ENCODE peak calls at places on chromosome 17, in nine cellular contexts. Z, O, W, H, P, C, A, N and B are unnamed samples.
A peak's percentile ranks its signal among the peaks of the same experiment; 100 is the strongest.

GRCh38 chr17:60102632-60103047 is 23.9 kb upstream of the HEATR6 start:
- DNase-seq in Z (no peak), H (peak; percentile 76), A (no peak), C (no peak), O (no peak), W (no peak), N (peak; percentile 78), P (no peak), B (peak; percentile 20)

GRCh38 chr17:81903896-81904599 is 2.0 kb downstream of the NPB start:
- DNase-seq in C (no peak), P (no peak), Z (no peak), W (no peak), H (no peak), A (no peak), N (no peak), O (no peak), B (no peak)

GRCh38 chr17:61309857-61310256 is 89.8 kb upstream of the TBX2 start:
- DNase-seq in Z (no peak), H (peak; percentile 91), A (no peak), O (no peak), C (no peak), W (no peak), P (no peak), N (no peak), B (no peak)

GRCh38 chr17:42878123-42878880 is 22.3 kb upstream of the G6PC1 start:
- DNase-seq in W (peak; percentile 81), H (no peak), A (no peak), P (peak; percentile 29), O (no peak), C (no peak), N (no peak), Z (no peak), B (no peak)

GRCh38 chr17:47760409-47761140 is 27.5 kb downstream of the TBX21 start:
- DNase-seq in P (no peak), O (no peak), C (no peak), Z (no peak), N (no peak), W (no peak), A (no peak), H (no peak), B (no peak)

GRCh38 chr17:1078831-1079561 is 82.1 kb downstream of the TIMM22 start:
- DNase-seq in P (no peak), O (no peak), A (peak; percentile 51), W (no peak), H (peak; percentile 37), N (no peak), Z (no peak), C (no peak), B (no peak)

GRCh38 chr17:8892338-8892690 is 24.8 kb upstream of the PIK3R6 start:
- DNase-seq in Z (no peak), H (no peak), O (no peak), A (no peak), N (no peak), C (no peak), W (no peak), P (no peak), B (no peak)

GRCh38 chr17:76388966-76389888 is 4.8 kb downstream of the SPHK1 start:
- DNase-seq in C (no peak), N (no peak), W (peak; percentile 57), O (no peak), P (peak; percentile 53), H (no peak), A (no peak), Z (no peak), B (no peak)

GRCh38 chr17:282912-283882 is 69.4 kb downstream of the RPH3AL start:
- DNase-seq in W (no peak), C (no peak), O (peak; percentile 7), H (no peak), P (no peak), A (no peak), Z (no peak), N (peak; percentile 48), B (no peak)

GRCh38 chr17:81976332-81977210 is 858 bp upstream of the ASPSCR1 start:
- DNase-seq in O (no peak), Z (no peak), C (peak; percentile 12), H (no peak), N (no peak), P (peak; percentile 69), A (no peak), W (peak; percentile 69), B (no peak)

GRCh38 chr17:61234102-61234750 is 165.4 kb upstream of the TBX2 start:
- DNase-seq in C (no peak), W (no peak), N (no peak), P (no peak), A (peak; percentile 11), O (no peak), H (no peak), Z (no peak), B (no peak)

GRCh38 chr17:75809631-75810111 is 25.1 kb downstream of the UNK start:
- DNase-seq in A (no peak), P (no peak), W (no peak), N (peak; percentile 74), H (no peak), C (no peak), O (peak; percentile 17), Z (no peak), B (no peak)

GRCh38 chr17:83080641-83081560 is 1.5 kb downstream of the METRNL start:
- DNase-seq in P (peak; percentile 44), O (peak; percentile 53), W (peak; percentile 45), H (peak; percentile 22), Z (no peak), C (peak; percentile 34), A (peak; percentile 33), N (peak; percentile 88), B (no peak)

GRCh38 chr17:83078378-83079339 is 750 bp upstream of the METRNL start:
- DNase-seq in O (peak; percentile 44), C (no peak), H (no peak), N (no peak), P (no peak), A (peak; percentile 21), Z (no peak), W (no peak), B (no peak)

GRCh38 chr17:83081561-83082201 is 2.3 kb downstream of the METRNL start:
- DNase-seq in O (peak; percentile 47), H (peak; percentile 42), N (peak; percentile 86), Z (no peak), P (no peak), A (no peak), C (no peak), W (peak; percentile 49), B (no peak)

GRCh38 chr17:83079340-83079747 is at the start of gene METRNL:
- DNase-seq in P (peak; percentile 78), N (peak; percentile 95), O (peak; percentile 79), Z (no peak), W (peak; percentile 83), A (peak; percentile 88), H (peak; percentile 65), C (peak; percentile 25), B (peak; percentile 34)

DNA sequence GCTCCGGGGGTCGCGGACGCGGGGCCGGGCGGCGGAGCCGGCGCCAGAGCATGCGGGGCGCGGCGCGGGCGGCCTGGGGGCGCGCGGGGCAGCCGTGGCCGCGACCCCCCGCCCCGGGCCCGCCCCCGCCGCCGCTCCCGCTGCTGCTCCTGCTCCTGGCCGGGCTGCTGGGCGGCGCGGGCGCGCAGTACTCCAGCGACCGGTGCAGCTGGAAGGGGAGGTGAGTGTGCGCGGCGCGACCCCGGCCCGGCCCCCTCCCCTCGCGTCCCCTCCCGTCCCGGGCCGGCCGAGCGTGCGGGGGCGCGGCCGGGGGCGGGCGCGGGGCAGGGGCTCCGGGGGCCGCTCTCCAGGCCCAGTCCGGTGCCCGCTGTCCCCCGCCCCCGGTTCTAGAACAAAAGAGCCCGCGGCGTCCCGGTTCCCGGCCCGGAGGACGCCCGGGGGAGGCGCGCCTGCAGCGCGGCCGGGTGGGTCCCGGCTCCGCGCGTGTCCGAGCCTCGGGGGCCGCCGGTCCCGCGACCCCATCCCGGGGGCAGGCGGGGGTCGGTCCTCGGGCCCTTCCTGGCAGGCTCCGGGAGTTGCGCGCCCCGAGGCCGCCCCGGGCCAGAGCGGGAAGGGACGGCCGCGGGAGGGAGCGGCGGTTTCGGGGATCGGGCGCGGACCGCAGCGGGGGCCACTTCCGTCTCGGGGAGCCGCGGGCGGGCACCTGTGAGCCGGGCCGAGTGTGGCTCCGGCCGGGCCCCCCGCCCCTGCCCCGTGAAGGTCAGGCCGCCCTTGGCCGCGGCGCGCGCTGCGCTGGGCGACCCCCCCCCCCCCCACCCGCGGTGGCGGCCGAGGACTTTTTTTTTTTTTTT is 582 bp downstream of the METRNL start:
- DNase-seq in C (no peak), N (no peak), O (no peak), H (no peak), A (peak; percentile 45), W (no peak), P (no peak), Z (no peak), B (no peak)
- H3K27ac ChIP-seq in C (no peak overlapping the region), N (peak overlapping the region; percentile 76), O (peak overlapping the region; percentile 70), H (peak overlapping the region; percentile 77), A (no peak overlapping the region), W (peak overlapping the region; percentile 84), P (peak overlapping the region; percentile 76), Z (peak overlapping the region; percentile 87), B (no peak overlapping the region)

DNA sequence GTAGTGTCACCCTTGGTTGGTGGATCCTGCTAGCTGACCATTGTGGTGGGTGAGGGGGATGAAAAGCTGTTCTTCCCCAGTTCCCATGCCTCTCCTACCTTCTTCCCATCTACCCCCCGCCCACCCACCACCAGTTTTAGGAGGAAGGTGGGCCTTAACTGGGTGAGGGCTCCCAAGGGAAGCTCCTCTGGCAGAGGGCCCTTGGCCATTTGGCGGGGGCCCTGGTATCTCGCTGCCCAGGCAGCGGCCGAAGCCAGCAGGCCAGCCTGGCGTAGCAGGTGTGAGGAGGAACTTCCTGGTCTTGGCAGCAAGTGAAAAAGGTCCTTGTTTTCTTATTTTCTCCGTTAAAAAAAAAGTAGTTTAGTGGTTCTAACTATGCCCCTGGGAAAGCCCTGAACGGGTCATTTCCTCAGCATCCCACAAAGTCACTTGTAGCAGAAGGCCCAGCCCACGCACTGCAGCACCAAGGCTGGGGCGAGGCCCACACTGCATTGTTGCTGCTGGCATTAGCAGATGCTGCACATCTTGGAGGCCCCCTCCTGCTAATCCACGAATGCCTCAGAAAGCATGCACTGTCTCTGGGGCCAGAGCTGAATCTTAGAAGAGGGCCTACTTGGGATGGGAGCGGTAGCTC is 72.5 kb downstream of the MPRIP start:
- DNase-seq in O (no peak), P (no peak), W (no peak), Z (no peak), N (no peak), A (no peak), C (no peak), H (no peak), B (no peak)
- H3K27ac ChIP-seq in O (no peak overlapping the region), P (peak overlapping the region; percentile 28), W (no peak overlapping the region), Z (peak overlapping the region; percentile 29), N (no peak overlapping the region), A (no peak overlapping the region), C (peak overlapping the region; percentile 13), H (no peak overlapping the region), B (peak overlapping the region; percentile 46)

DNA sequence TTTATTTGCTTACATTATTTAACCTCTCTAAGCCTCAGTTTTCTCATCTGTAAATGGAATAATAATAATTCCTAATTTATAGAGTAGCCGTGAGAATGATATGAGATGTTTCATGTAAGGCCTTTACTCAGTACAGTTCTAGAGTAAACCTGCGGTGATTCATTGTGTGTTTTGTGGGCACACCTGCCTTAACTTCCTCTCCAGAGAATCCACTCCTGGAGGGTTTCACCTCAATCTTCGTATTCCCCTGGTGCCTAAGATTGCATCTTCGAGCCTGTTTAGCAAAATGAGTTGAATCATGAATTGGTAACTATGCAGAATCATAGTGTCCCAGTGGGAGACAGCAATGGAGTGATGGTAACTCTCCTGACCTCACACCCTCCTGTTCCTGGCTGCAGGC is 52.3 kb downstream of the DNAH2 start:
- DNase-seq in C (no peak), A (no peak), N (no peak), P (no peak), Z (no peak), W (no peak), O (no peak), H (no peak), B (no peak)
- H3K27ac ChIP-seq in C (no peak overlapping the region), A (no peak overlapping the region), N (no peak overlapping the region), P (no peak overlapping the region), Z (no peak overlapping the region), W (no peak overlapping the region), O (no peak overlapping the region), H (no peak overlapping the region), B (no peak overlapping the region)

GRCh38 chr17:37802712-37803416 is 58.0 kb upstream of the HNF1B start:
- DNase-seq in W (peak; percentile 38), H (peak; percentile 63), O (no peak), P (peak; percentile 17), Z (no peak), N (no peak), A (no peak), C (no peak), B (no peak)
- H3K27ac ChIP-seq in W (no peak overlapping the region), H (no peak overlapping the region), O (no peak overlapping the region), P (no peak overlapping the region), Z (no peak overlapping the region), N (no peak overlapping the region), A (no peak overlapping the region), C (no peak overlapping the region), B (no peak overlapping the region)